ENCODE peak calls at places on chromosomes 4 and X, in eight cellular contexts. Q is naive thymus-derived CD4-positive, alpha-beta T cell; J is CD4-positive, CD25-positive, alpha-beta regulatory T cell; K is suprapubic skin; S is fibroblast of lung; H is ovary; V is colonic mucosa; G is neuronal stem cell. W is an unnamed sample. For H3K4me1, the result is how much of the 10 kb centered on the place peaks cover.

GRCh38 chrX:356385-357034 is 30.2 kb downstream of the PPP2R3B start:
- DNase-seq in Q (no peak), J (no peak), K (no peak), S (no peak), H (no peak), V (no peak), G (no peak), W (no peak)

GRCh38 chr4:156971168-156971601 is 414 bp downstream of the PDGFC start:
- DNase-seq in Q (no peak), J (no peak), K (no peak), S (no peak), H (peak), V (peak), G (no peak), W (peak)

GRCh38 chr4:176193898-176194297 is 1.5 kb downstream of the SPATA4 start:
- DNase-seq in Q (no peak), J (no peak), K (no peak), S (peak), H (no peak), V (no peak), G (no peak), W (no peak)

GRCh38 chr4:144705861-144706590 is 60.1 kb downstream of the HHIP start:
- DNase-seq in Q (no peak), J (no peak), K (no peak), S (no peak), H (no peak), V (no peak), G (peak), W (no peak)

GRCh38 chr4:113106076-113106475 is 56.6 kb downstream of the ANK2 start:
- DNase-seq in Q (no peak), J (no peak), K (no peak), S (peak), H (no peak), V (no peak), G (no peak), W (no peak)

GRCh38 chr4:151400343-151400742 is 8.6 kb upstream of the FHIP1A start:
- DNase-seq in Q (no peak), J (no peak), K (no peak), S (no peak), H (no peak), V (no peak), G (no peak), W (no peak)

GRCh38 chrX:103586314-103586646 is 965 bp downstream of the TCEAL4 start:
- DNase-seq in Q (no peak), J (no peak), K (no peak), S (no peak), H (peak), V (peak), G (no peak), W (no peak)

GRCh38 chrX:70808942-70809940 is 99.3 kb downstream of the TEX11 start:
- DNase-seq in Q (no peak), J (no peak), K (no peak), S (no peak), H (no peak), V (no peak), G (no peak), W (no peak)

GRCh38 chr4:33184684-33185083 is 2464.5 kb downstream of the PCDH7 start:
- DNase-seq in Q (no peak), J (no peak), K (no peak), S (peak), H (no peak), V (no peak), G (no peak), W (no peak)

GRCh38 chrX:88853925-88854324 is 106.9 kb downstream of the CPXCR1 start:
- DNase-seq in Q (no peak), J (no peak), K (no peak), S (no peak), H (no peak), V (no peak), G (no peak), W (no peak)

GRCh38 chrX:66110112-66110511 is 53.9 kb upstream of the HEPH start:
- DNase-seq in Q (peak), J (no peak), K (no peak), S (peak), H (no peak), V (peak), G (no peak), W (peak)

GRCh38 chr4:149923736-149924135 is 108.1 kb upstream of the IQCM start:
- DNase-seq in Q (no peak), J (no peak), K (no peak), S (no peak), H (no peak), V (no peak), G (no peak), W (no peak)

GRCh38 chr4:88573995-88574394 is 18.3 kb upstream of the HERC3 start:
- DNase-seq in Q (no peak), J (no peak), K (no peak), S (peak), H (no peak), V (no peak), G (no peak), W (no peak)

GRCh38 chr4:47462799-47463234 is 685 bp downstream of the COMMD8 start:
- DNase-seq in Q (no peak), J (no peak), K (no peak), S (peak), H (no peak), V (no peak), G (no peak), W (no peak)

GRCh38 chrX:30488092-30488491 is 89.5 kb downstream of the TASL start:
- DNase-seq in Q (no peak), J (no peak), K (no peak), S (peak), H (no peak), V (no peak), G (no peak), W (no peak)

GRCh38 chr4:37528161-37528560 is 158.0 kb downstream of the RELL1 start:
- DNase-seq in Q (no peak), J (no peak), K (no peak), S (no peak), H (no peak), V (no peak), G (no peak), W (no peak)

GRCh38 chr4:1235381-1236102 is 13.4 kb downstream of the CTBP1 start:
- DNase-seq in Q (no peak), J (no peak), K (peak), S (no peak), H (no peak), V (no peak), G (no peak), W (peak)

GRCh38 chr4:24266951-24267577 is 317.3 kb downstream of the DHX15 start:
- DNase-seq in Q (no peak), J (no peak), K (no peak), S (no peak), H (no peak), V (no peak), G (no peak), W (no peak)

GRCh38 chrX:69107747-69108410 is 57.4 kb downstream of the PJA1 start:
- DNase-seq in Q (no peak), J (no peak), K (no peak), S (no peak), H (no peak), V (no peak), G (no peak), W (no peak)

GRCh38 chr4:106210021-106210420 is 106.0 kb downstream of the TBCK start:
- DNase-seq in Q (no peak), J (no peak), K (no peak), S (no peak), H (no peak), V (no peak), G (peak), W (no peak)

GRCh38 chr4:22521240-22521639 is 5.4 kb upstream of the ADGRA3 start:
- DNase-seq in Q (no peak), J (no peak), K (no peak), S (no peak), H (no peak), V (no peak), G (no peak), W (no peak)

GRCh38 chr4:72314869-72315268 is 254.2 kb downstream of the ADAMTS3 start:
- DNase-seq in Q (no peak), J (no peak), K (no peak), S (peak), H (no peak), V (peak), G (no peak), W (no peak)

GRCh38 chr4:168569066-168569908 is 72.4 kb downstream of the PALLD start:
- DNase-seq in Q (no peak), J (no peak), K (no peak), S (no peak), H (no peak), V (peak), G (no peak), W (no peak)

GRCh38 chr4:32462944-32463343 is 1742.8 kb downstream of the PCDH7 start:
- DNase-seq in Q (no peak), J (no peak), K (no peak), S (peak), H (no peak), V (no peak), G (no peak), W (no peak)

GRCh38 chr4:107760281-107760947 is 40.4 kb upstream of the PAPSS1 start:
- DNase-seq in Q (no peak), J (no peak), K (no peak), S (peak), H (no peak), V (peak), G (no peak), W (peak)

DNA sequence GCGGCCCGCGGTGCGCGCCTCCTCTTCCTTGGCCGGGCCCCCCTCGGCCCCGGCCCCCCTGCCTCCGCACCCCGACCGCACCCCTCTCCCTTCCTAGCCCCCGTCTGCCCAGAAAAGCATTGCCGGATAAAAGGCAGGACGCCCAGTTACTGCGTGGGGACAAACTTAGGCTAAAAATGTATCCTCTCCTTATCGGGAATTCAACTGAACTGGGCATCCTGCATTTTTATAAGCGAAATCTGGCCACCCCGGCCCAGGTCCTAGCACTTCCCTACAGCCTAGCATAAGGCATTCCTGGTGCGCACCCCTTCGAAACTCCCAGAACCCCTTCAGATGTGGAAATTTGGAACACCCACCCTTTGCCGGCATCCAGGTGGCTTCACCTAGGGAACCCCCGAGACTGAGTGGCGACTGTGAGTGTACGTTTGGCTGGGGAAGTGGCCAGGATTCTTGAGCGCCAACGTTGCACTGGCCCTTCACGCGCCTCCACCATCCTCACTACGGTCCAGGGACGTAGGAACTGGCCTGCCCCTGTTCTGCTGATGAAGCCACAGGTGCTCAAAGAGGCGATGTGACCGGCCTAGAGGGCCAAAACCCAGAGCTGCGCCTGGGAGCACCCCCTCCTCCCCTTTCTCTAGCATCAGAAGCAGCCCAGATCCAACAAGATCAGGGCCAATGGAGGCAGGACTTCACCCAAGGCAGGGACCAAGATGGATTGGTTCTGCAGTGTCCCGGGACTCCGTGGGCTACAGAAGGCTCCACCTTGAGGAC is 5.7 kb upstream of the RNF4 start:
- DNase-seq in Q (no peak), J (no peak), K (no peak), S (no peak), H (no peak), V (no peak), G (no peak), W (no peak)
- H3K4me3 ChIP-seq in Q (no peak), J (no peak), K (peak), S (no peak), H (peak), V (peak), G (peak), W (peak)

GRCh38 chr4:26368685-26369084 is 47.9 kb downstream of the RBPJ start:
- DNase-seq in Q (no peak), J (no peak), K (no peak), S (no peak), H (no peak), V (no peak), G (no peak), W (no peak)
- H3K27ac ChIP-seq in Q (no peak), J (no peak), K (no peak), S (no peak), H (no peak), V (no peak), G (no peak), W (no peak)

DNA sequence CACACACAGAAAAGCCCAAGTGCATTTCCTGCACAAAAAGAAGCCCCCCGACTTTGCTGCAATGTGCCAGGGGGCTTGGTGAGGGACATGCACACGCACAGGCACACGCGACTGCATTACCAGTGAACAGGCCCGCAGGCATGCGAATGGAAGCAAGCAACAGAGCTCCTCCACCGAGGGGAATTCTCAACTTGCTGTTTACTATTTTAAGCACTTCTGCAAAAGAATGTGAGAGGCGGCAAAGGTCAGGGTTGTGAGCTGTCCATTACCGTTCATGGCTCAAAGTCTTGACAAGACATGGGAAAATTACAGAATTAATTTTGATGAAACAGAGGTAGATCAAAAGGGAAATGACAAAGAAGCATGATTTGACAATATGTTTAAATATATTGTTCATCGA is 342.5 kb upstream of the NOCT start:
- DNase-seq in Q (no peak), J (no peak), K (no peak), S (no peak), H (no peak), V (no peak), G (no peak), W (no peak)
- H3K4me1 ChIP-seq in Q (under half), J (under half), K (under half), S (under half), H (under half), V (under half), G (under half), W (under half)

DNA sequence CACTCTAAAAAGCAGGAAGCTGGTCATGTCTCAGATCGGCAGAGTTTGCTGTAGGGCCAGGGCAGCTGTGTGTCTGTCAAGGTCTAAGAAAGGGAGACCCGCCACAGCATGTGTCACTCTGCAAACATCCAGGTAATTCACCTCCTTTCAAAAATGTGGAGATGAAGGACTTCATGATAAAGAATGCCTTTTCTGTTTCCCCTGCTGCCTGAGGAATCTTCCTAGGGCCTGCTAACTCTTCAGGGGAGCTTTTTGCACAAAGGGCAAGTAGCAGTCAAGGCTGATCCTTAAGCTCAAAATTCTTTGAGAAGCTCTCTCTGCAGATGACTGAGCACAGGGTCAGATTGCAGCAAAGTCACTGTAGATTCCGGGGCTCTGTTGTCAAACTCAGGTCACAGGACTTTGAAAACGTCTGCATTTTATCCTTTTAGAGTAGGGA is 21.1 kb downstream of the RASL11B start:
- DNase-seq in Q (no peak), J (no peak), K (no peak), S (no peak), H (no peak), V (no peak), G (no peak), W (no peak)
- H3K4me3 ChIP-seq in Q (no peak), J (no peak), K (no peak), S (no peak), H (no peak), V (no peak), G (peak), W (no peak)

DNA sequence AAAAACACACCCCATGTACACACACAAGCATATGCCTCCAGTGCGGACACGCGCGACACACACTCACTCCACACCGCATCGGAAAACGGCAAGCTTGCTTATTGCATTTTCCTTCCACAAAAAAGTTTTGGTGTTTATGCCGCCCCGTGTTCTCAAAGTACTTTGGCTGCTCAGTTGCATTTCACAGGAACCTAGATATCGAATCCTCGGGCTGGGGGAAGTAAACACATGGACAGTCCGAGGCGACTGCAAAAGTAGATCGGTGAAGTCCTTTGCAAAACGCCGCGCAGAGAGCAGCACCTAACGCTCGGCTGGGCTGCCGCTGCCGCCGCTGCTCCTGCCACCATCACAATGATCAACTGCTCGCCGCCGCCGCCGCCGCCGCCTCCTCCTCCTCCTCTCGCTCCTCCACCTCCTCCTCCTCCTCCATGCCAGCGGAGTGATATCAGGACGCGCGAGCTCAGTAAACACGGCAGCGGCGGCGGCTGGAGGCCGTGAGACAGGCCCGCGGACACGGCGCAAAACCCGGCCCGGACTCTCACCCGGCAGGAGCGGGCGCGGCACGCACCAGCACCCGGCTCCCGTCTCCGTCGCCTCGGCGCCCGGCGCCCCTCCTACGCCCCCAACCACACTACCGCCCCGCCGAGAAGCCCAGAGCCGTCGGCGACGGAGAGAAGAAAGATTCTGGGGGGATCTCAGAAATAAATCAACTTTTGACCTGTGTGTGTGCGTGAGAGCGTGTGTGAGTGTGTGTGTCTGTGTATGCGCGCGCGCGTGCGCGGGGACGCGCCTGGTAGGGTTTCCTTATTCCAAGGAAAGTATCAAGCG is at the start of gene MAML3:
- DNase-seq in Q (peak), J (peak), K (peak), S (peak), H (peak), V (peak), G (peak), W (peak)
- H3K27ac ChIP-seq in Q (peak), J (peak), K (peak), S (peak), H (peak), V (peak), G (peak), W (peak)

DNA sequence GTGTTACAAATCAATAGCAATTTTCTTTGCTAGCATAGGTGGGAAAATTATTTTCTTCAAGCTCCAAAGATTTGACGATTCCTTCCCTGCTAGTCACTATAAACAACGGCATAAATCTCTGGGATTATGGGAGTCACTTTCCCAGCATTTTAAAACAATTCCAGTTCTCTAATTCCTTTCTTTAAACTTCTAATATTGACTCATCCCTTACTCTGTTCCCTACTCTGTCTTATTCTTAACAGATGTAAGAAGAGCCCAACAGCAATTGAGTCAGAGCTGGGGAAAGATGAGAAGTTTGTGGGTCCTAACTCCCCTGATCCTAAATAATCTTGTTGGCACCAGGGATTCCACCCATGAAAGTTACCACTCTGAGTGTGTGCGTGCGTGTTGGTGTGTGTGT is 47.4 kb upstream of the IL21 start:
- DNase-seq in Q (no peak), J (no peak), K (no peak), S (peak), H (no peak), V (no peak), G (no peak), W (no peak)
- H3K4me1 ChIP-seq in Q (under half), J (under half), K (under half), S (under half), H (under half), V (under half), G (under half), W (under half)

GRCh38 chr4:128323401-128323800 is 35.8 kb upstream of the PGRMC2 start:
- DNase-seq in Q (no peak), J (no peak), K (no peak), S (no peak), H (no peak), V (no peak), G (no peak), W (no peak)

GRCh38 chr4:128320656-128321055 is 33.0 kb upstream of the PGRMC2 start:
- DNase-seq in Q (no peak), J (no peak), K (no peak), S (no peak), H (no peak), V (no peak), G (no peak), W (no peak)

GRCh38 chr4:128322311-128322710 is 34.7 kb upstream of the PGRMC2 start:
- DNase-seq in Q (no peak), J (no peak), K (no peak), S (no peak), H (no peak), V (no peak), G (no peak), W (no peak)

GRCh38 chr4:128328106-128328505 is 40.5 kb upstream of the PGRMC2 start:
- DNase-seq in Q (no peak), J (no peak), K (no peak), S (no peak), H (no peak), V (no peak), G (peak), W (no peak)

DNA sequence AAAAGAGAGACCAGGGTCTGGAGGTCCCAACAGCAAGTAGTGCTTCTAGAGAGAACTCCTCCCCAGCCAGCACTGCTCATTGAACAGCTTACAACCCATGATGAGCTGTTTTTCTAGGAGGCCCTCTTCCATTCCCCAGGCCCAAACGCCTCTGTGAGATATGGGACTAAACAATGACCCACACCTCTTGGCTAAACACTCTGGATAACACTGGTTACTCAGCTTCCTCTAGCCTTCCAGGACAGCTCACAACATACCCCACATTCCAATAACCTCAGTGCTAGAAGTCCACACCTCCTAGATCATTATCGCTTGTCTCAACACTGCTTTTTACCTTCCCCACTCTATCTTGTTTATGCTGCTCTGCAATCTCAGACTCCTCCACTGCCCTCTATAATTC is 35.4 kb upstream of the PGRMC2 start:
- DNase-seq in Q (no peak), J (no peak), K (no peak), S (no peak), H (no peak), V (no peak), G (no peak), W (no peak)
- H3K4me3 ChIP-seq in Q (no peak), J (no peak), K (no peak), S (no peak), H (no peak), V (no peak), G (no peak), W (no peak)